ENCODE peak calls at places on chromosomes 16 and 17, in five cellular contexts. One of them, this sample, is unnamed.

GRCh38 chr17:6464446-6465041 is 20.3 kb downstream of the PIMREG start:
- DNase-seq in body of pancreas: no peak
- DNase-seq in endothelial cell of umbilical vein: no peak
- DNase-seq in fibroblast of lung: no peak
- DNase-seq in colonic mucosa: no peak
- DNase-seq in this sample: no peak

GRCh38 chr17:3533752-3534151 is 23.9 kb downstream of the TRPV3 start:
- DNase-seq in colonic mucosa: no peak
- DNase-seq in endothelial cell of umbilical vein: no peak
- DNase-seq in fibroblast of lung: no peak
- DNase-seq in body of pancreas: no peak
- DNase-seq in this sample: no peak

GRCh38 chr16:67538666-67539101 is 10.1 kb downstream of the RIPOR1 start:
- DNase-seq in body of pancreas: no peak
- DNase-seq in fibroblast of lung: peak; percentile 54
- DNase-seq in endothelial cell of umbilical vein: peak; percentile 46
- DNase-seq in colonic mucosa: no peak
- DNase-seq in this sample: no peak

GRCh38 chr16:9345046-9345445 is 253.6 kb downstream of the HAPSTR1 start:
- DNase-seq in colonic mucosa: no peak
- DNase-seq in body of pancreas: no peak
- DNase-seq in endothelial cell of umbilical vein: no peak
- DNase-seq in fibroblast of lung: no peak
- DNase-seq in this sample: no peak

GRCh38 chr17:81931557-81932332 is 4.2 kb upstream of the MAFG start:
- DNase-seq in fibroblast of lung: no peak
- DNase-seq in endothelial cell of umbilical vein: no peak
- DNase-seq in body of pancreas: peak; percentile 13
- DNase-seq in colonic mucosa: no peak
- DNase-seq in this sample: peak; percentile 50

GRCh38 chr17:63434951-63435571 is 11.0 kb downstream of the CYB561 start:
- DNase-seq in body of pancreas: peak; percentile 96
- DNase-seq in colonic mucosa: peak; percentile 88
- DNase-seq in fibroblast of lung: peak; percentile 29
- DNase-seq in endothelial cell of umbilical vein: peak; percentile 39
- DNase-seq in this sample: peak; percentile 81

GRCh38 chr16:77376358-77376757 is 58.5 kb downstream of the ADAMTS18 start:
- DNase-seq in body of pancreas: no peak
- DNase-seq in endothelial cell of umbilical vein: no peak
- DNase-seq in fibroblast of lung: no peak
- DNase-seq in colonic mucosa: peak; percentile 19
- DNase-seq in this sample: no peak

GRCh38 chr17:37476431-37477130 is 13.1 kb upstream of the DUSP14 start:
- DNase-seq in endothelial cell of umbilical vein: peak; percentile 86
- DNase-seq in body of pancreas: no peak
- DNase-seq in fibroblast of lung: peak; percentile 68
- DNase-seq in colonic mucosa: peak; percentile 37
- DNase-seq in this sample: no peak

GRCh38 chr17:76240461-76241204 is at the start of gene RNF157:
- DNase-seq in body of pancreas: peak; percentile 57
- DNase-seq in fibroblast of lung: peak; percentile 43
- DNase-seq in endothelial cell of umbilical vein: peak; percentile 53
- DNase-seq in colonic mucosa: peak; percentile 60
- DNase-seq in this sample: peak; percentile 65

GRCh38 chr17:4739122-4740024 is at the start of the genes CXCL16 and ZMYND15:
- DNase-seq in colonic mucosa: peak; percentile 77
- DNase-seq in fibroblast of lung: peak; percentile 18
- DNase-seq in body of pancreas: peak; percentile 65
- DNase-seq in endothelial cell of umbilical vein: peak; percentile 49
- DNase-seq in this sample: peak; percentile 77

GRCh38 chr16:12067714-12068401 is 91.3 kb downstream of the SNX29 start:
- DNase-seq in fibroblast of lung: peak; percentile 89
- DNase-seq in colonic mucosa: peak; percentile 58
- DNase-seq in endothelial cell of umbilical vein: peak; percentile 80
- DNase-seq in body of pancreas: peak; percentile 69
- DNase-seq in this sample: peak; percentile 25
- TF ChIP-seq CTCF in fibroblast of lung: peak; percentile 87
- TF ChIP-seq CTCF in colonic mucosa: peak; percentile 93
- TF ChIP-seq CTCF in endothelial cell of umbilical vein: peak; percentile 84
- TF ChIP-seq CTCF in body of pancreas: peak; percentile 92
- TF ChIP-seq CTCF in this sample: peak; percentile 82

GRCh38 chr17:72465191-72466024 is 344.6 kb downstream of the SOX9 start:
- DNase-seq in fibroblast of lung: peak; percentile 88
- DNase-seq in body of pancreas: peak; percentile 82
- DNase-seq in endothelial cell of umbilical vein: no peak
- DNase-seq in colonic mucosa: peak; percentile 79
- DNase-seq in this sample: peak; percentile 62
- H3K4me3 ChIP-seq in fibroblast of lung: no peak overlapping the region
- H3K4me3 ChIP-seq in body of pancreas: no peak overlapping the region
- H3K4me3 ChIP-seq in endothelial cell of umbilical vein: no peak overlapping the region
- H3K4me3 ChIP-seq in colonic mucosa: no peak overlapping the region
- H3K4me3 ChIP-seq in this sample: no peak overlapping the region

DNA sequence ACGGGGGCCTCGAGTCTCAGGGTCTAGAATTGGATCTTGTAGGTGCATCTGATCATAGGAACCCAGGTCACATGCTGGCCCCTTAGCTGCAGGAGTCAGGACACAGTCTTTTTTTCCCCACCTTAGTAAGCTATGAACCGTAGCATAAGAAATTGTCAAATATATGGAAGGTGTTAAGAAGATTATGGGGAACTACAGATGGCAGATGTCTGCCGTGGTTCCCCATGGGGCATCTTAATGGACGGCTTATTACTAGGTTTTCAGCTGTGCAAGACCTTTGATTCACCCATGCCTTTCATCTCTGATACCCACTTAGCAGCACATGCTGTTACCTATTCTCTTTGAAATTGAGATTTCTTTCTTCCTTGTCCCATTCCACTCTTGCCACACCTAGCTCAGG is 70.7 kb downstream of the RPTOR start:
- DNase-seq in colonic mucosa: no peak
- DNase-seq in fibroblast of lung: no peak
- DNase-seq in endothelial cell of umbilical vein: no peak
- DNase-seq in body of pancreas: no peak
- DNase-seq in this sample: no peak
- H3K4me1 ChIP-seq in colonic mucosa: no peaks in the 10 kb centered on the region
- H3K4me1 ChIP-seq in fibroblast of lung: no peaks in the 10 kb centered on the region
- H3K4me1 ChIP-seq in endothelial cell of umbilical vein: peaks cover 5% of the 10 kb centered on the region
- H3K4me1 ChIP-seq in body of pancreas: no peaks in the 10 kb centered on the region
- H3K4me1 ChIP-seq in this sample: no peaks in the 10 kb centered on the region

DNA sequence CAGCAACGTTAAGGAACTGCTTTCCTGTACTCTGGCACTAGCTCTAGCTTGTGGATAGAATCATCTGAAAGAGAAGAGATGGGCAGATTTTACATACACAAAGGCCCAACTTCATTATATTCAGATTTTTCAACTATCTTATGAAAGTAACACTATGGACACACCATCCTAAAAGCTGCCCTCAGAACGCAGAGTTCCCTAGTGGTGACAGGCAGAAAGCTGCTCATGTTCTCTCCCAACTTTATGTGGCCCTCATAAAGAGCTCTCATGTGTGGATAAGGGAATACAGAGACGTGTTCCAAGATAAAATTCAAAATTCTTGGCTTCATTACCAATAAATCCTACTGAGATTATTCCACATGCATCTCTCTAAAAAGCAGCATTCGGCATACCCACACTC is 1.5 kb downstream of the CFAP20 start:
- DNase-seq in endothelial cell of umbilical vein: peak; percentile 15
- DNase-seq in fibroblast of lung: no peak
- DNase-seq in body of pancreas: no peak
- DNase-seq in colonic mucosa: no peak
- DNase-seq in this sample: no peak
- TF ChIP-seq CTCF in endothelial cell of umbilical vein: peak; percentile 11
- TF ChIP-seq CTCF in fibroblast of lung: peak; percentile 11
- TF ChIP-seq CTCF in body of pancreas: no peak
- TF ChIP-seq CTCF in colonic mucosa: no peak
- TF ChIP-seq CTCF in this sample: no peak

GRCh38 chr17:40241435-40241834 is 22.3 kb downstream of the WIPF2 start:
- DNase-seq in endothelial cell of umbilical vein: no peak
- DNase-seq in colonic mucosa: no peak
- DNase-seq in fibroblast of lung: no peak
- DNase-seq in body of pancreas: no peak
- DNase-seq in this sample: no peak

GRCh38 chr17:40242774-40243173 is 23.7 kb downstream of the WIPF2 start:
- DNase-seq in fibroblast of lung: no peak
- DNase-seq in body of pancreas: no peak
- DNase-seq in endothelial cell of umbilical vein: no peak
- DNase-seq in colonic mucosa: no peak
- DNase-seq in this sample: no peak

GRCh38 chr17:40247926-40248495 is 28.9 kb downstream of the WIPF2 start:
- DNase-seq in endothelial cell of umbilical vein: no peak
- DNase-seq in body of pancreas: no peak
- DNase-seq in colonic mucosa: no peak
- DNase-seq in fibroblast of lung: no peak
- DNase-seq in this sample: no peak

GRCh38 chr17:40244255-40244654 is 25.2 kb downstream of the WIPF2 start:
- DNase-seq in body of pancreas: no peak
- DNase-seq in colonic mucosa: no peak
- DNase-seq in endothelial cell of umbilical vein: no peak
- DNase-seq in fibroblast of lung: no peak
- DNase-seq in this sample: no peak

DNA sequence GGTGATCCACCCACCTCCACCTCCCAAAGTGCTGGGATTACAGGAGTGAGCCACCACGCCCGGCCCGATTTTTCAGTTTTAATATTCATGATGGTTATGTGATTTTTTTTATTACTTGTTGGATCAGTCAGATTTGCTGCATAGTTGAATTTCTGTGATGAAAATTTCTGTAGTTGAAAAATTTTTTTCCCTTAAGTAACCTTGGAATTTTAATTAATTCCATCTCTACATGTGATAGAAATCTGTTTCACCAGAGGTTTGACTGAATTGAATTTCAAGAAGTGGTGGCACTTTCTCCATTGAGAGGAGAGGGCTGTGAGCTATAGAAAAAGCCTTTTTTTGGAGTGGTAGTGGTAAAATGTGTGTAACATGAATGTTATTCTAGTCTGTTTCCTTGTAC is 24.7 kb downstream of the WIPF2 start:
- DNase-seq in fibroblast of lung: no peak
- DNase-seq in colonic mucosa: no peak
- DNase-seq in body of pancreas: no peak
- DNase-seq in endothelial cell of umbilical vein: no peak
- DNase-seq in this sample: no peak
- H3K4me3 ChIP-seq in fibroblast of lung: no peak overlapping the region
- H3K4me3 ChIP-seq in colonic mucosa: no peak overlapping the region
- H3K4me3 ChIP-seq in body of pancreas: no peak overlapping the region
- H3K4me3 ChIP-seq in endothelial cell of umbilical vein: no peak overlapping the region
- H3K4me3 ChIP-seq in this sample: no peak overlapping the region

GRCh38 chr17:78726471-78727010 is 55.5 kb downstream of the CYTH1 start:
- DNase-seq in colonic mucosa: no peak
- DNase-seq in endothelial cell of umbilical vein: no peak
- DNase-seq in body of pancreas: no peak
- DNase-seq in fibroblast of lung: no peak
- DNase-seq in this sample: no peak

GRCh38 chr17:78727476-78728229 is 54.4 kb downstream of the CYTH1 start:
- DNase-seq in fibroblast of lung: no peak
- DNase-seq in colonic mucosa: no peak
- DNase-seq in body of pancreas: no peak
- DNase-seq in endothelial cell of umbilical vein: no peak
- DNase-seq in this sample: no peak

GRCh38 chr17:78727057-78727456 is 55.0 kb downstream of the CYTH1 start:
- DNase-seq in fibroblast of lung: no peak
- DNase-seq in body of pancreas: no peak
- DNase-seq in endothelial cell of umbilical vein: no peak
- DNase-seq in colonic mucosa: no peak
- DNase-seq in this sample: no peak

GRCh38 chr17:78729636-78730035 is 52.4 kb downstream of the CYTH1 start:
- DNase-seq in colonic mucosa: no peak
- DNase-seq in body of pancreas: no peak
- DNase-seq in fibroblast of lung: no peak
- DNase-seq in endothelial cell of umbilical vein: no peak
- DNase-seq in this sample: no peak

GRCh38 chr17:78728495-78728894 is 53.6 kb downstream of the CYTH1 start:
- DNase-seq in body of pancreas: no peak
- DNase-seq in colonic mucosa: no peak
- DNase-seq in fibroblast of lung: no peak
- DNase-seq in endothelial cell of umbilical vein: no peak
- DNase-seq in this sample: no peak
- H3K4me1 ChIP-seq in body of pancreas: peaks cover 26% of the 10 kb centered on the region
- H3K4me1 ChIP-seq in colonic mucosa: peaks cover 3% of the 10 kb centered on the region
- H3K4me1 ChIP-seq in fibroblast of lung: no peaks in the 10 kb centered on the region
- H3K4me1 ChIP-seq in endothelial cell of umbilical vein: no peaks in the 10 kb centered on the region
- H3K4me1 ChIP-seq in this sample: peaks cover 32% of the 10 kb centered on the region

GRCh38 chr16:85917959-85918358 is 19.0 kb downstream of the IRF8 start:
- DNase-seq in body of pancreas: no peak
- DNase-seq in endothelial cell of umbilical vein: no peak
- DNase-seq in colonic mucosa: no peak
- DNase-seq in fibroblast of lung: no peak
- DNase-seq in this sample: no peak

GRCh38 chr16:85916141-85916890 is 17.4 kb downstream of the IRF8 start:
- DNase-seq in endothelial cell of umbilical vein: no peak
- DNase-seq in body of pancreas: peak; percentile 87
- DNase-seq in colonic mucosa: peak; percentile 95
- DNase-seq in fibroblast of lung: peak; percentile 62
- DNase-seq in this sample: peak; percentile 94

GRCh38 chr16:85918436-85918835 is 19.5 kb downstream of the IRF8 start:
- DNase-seq in colonic mucosa: no peak
- DNase-seq in fibroblast of lung: no peak
- DNase-seq in endothelial cell of umbilical vein: no peak
- DNase-seq in body of pancreas: no peak
- DNase-seq in this sample: no peak

GRCh38 chr16:85915125-85915845 is 16.3 kb downstream of the IRF8 start:
- DNase-seq in colonic mucosa: no peak
- DNase-seq in endothelial cell of umbilical vein: no peak
- DNase-seq in fibroblast of lung: no peak
- DNase-seq in body of pancreas: peak; percentile 74
- DNase-seq in this sample: no peak

GRCh38 chr16:85917012-85917411 is 18.1 kb downstream of the IRF8 start:
- DNase-seq in colonic mucosa: no peak
- DNase-seq in body of pancreas: no peak
- DNase-seq in endothelial cell of umbilical vein: no peak
- DNase-seq in fibroblast of lung: no peak
- DNase-seq in this sample: no peak
- TF ChIP-seq CTCF in colonic mucosa: no peak
- TF ChIP-seq CTCF in body of pancreas: no peak
- TF ChIP-seq CTCF in endothelial cell of umbilical vein: no peak
- TF ChIP-seq CTCF in fibroblast of lung: no peak
- TF ChIP-seq CTCF in this sample: no peak

DNA sequence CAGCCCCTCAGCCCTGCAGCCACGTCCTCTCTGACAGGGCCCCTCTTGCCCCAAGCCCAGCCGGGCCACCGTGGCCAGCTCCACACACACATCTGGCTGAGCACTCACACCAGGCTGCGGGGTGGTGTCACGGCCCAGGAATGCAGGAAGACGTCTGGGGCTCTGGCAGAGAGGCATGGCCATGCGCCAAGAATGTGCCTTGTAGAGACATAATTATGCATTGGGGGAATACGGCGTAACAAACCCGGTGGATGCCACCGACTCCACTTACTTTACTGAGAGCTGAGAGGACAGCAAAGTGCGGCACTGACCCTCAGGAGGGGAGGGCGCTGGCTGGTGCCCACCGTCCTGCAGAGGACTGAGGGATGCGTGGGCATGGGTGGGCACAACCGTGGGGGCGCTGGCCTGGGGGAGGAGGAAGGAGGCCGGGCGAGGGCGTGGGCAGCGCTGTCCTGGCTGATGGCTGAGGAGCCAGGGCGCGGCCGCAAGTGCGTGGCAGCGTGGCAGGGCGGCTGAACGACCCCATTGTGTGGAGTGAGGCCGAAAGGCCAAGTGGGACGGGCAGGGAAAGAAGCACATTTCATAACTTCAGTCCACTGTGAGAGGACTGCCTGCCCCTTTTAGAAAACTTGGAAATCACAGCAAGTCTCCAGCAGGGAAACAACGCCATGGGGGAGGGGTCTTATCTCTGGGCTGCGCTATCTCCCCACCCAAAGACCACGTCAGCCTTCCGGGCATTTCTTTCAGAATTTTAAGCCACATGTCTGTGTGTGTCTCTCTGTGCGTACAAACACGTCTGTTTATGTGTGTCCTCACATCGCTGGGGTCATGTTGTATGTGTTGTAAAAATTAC is 30.6 kb downstream of the METRNL start:
- DNase-seq in endothelial cell of umbilical vein: peak; percentile 88
- DNase-seq in fibroblast of lung: peak; percentile 94
- DNase-seq in colonic mucosa: peak; percentile 82
- DNase-seq in body of pancreas: peak; percentile 94
- DNase-seq in this sample: peak; percentile 82
- H3K4me3 ChIP-seq in endothelial cell of umbilical vein: no peak overlapping the region
- H3K4me3 ChIP-seq in fibroblast of lung: peak overlapping the region; percentile 4
- H3K4me3 ChIP-seq in colonic mucosa: peak overlapping the region; percentile 7
- H3K4me3 ChIP-seq in body of pancreas: no peak overlapping the region
- H3K4me3 ChIP-seq in this sample: no peak overlapping the region